ENCODE peak calls at places on chromosomes 11 and 22, in six cellular contexts. U is pancreas; K is H9; Q is neuronal stem cell; X is CD8-positive, alpha-beta T cell; Y is dorsolateral prefrontal cortex. S is an unnamed sample.

GRCh38 chr11:118939948-118940598 is 14.3 kb upstream of the BCL9L start:
- DNase-seq in U (no peak), K (peak), Q (no peak), X (no peak), Y (no peak), S (peak)

GRCh38 chr11:73171762-73172161 is 29.6 kb upstream of the FCHSD2 start:
- DNase-seq in U (no peak), K (no peak), Q (no peak), X (no peak), Y (no peak), S (no peak)

GRCh38 chr22:44451016-44451415 is 47.0 kb downstream of the RTL6 start:
- DNase-seq in U (no peak), K (no peak), Q (no peak), X (no peak), Y (no peak), S (no peak)

GRCh38 chr11:8867035-8867434 is 44.0 kb upstream of the AKIP1 start:
- DNase-seq in U (no peak), K (no peak), Q (no peak), X (no peak), Y (no peak), S (no peak)

GRCh38 chr11:65014146-65014960 is at the start of gene ARL2:
- DNase-seq in U (peak), K (peak), Q (no peak), X (no peak), Y (no peak), S (peak)

GRCh38 chr11:61650781-61651571 is 29.2 kb upstream of the DAGLA start:
- DNase-seq in U (peak), K (peak), Q (no peak), X (no peak), Y (no peak), S (no peak)

GRCh38 chr11:101466352-101466751 is 117.5 kb downstream of the TRPC6 start:
- DNase-seq in U (no peak), K (peak), Q (no peak), X (no peak), Y (no peak), S (no peak)

GRCh38 chr22:49088801-49089791 is 738.6 kb downstream of the BRD1 start:
- DNase-seq in U (no peak), K (no peak), Q (no peak), X (no peak), Y (no peak), S (no peak)

GRCh38 chr11:28259177-28259843 is 151.1 kb downstream of the METTL15 start:
- DNase-seq in U (no peak), K (no peak), Q (no peak), X (no peak), Y (no peak), S (no peak)

GRCh38 chr22:38774496-38775166 is 18.8 kb upstream of the SUN2 start:
- DNase-seq in U (no peak), K (no peak), Q (no peak), X (no peak), Y (no peak), S (no peak)

GRCh38 chr11:109306322-109306721 is 115.7 kb upstream of the C11orf87 start:
- DNase-seq in U (no peak), K (no peak), Q (no peak), X (no peak), Y (no peak), S (no peak)

GRCh38 chr11:77214557-77214956 is 86.5 kb downstream of the MYO7A start:
- DNase-seq in U (no peak), K (no peak), Q (no peak), X (no peak), Y (no peak), S (no peak)

GRCh38 chr11:132251095-132251494 is 880.7 kb downstream of the NTM start:
- DNase-seq in U (no peak), K (no peak), Q (no peak), X (no peak), Y (no peak), S (no peak)

GRCh38 chr11:65827774-65828156 is 6.0 kb upstream of the SNX32 start:
- DNase-seq in U (no peak), K (no peak), Q (no peak), X (no peak), Y (no peak), S (no peak)

GRCh38 chr11:29184939-29185890 is 831.6 kb downstream of the KCNA4 start:
- DNase-seq in U (no peak), K (no peak), Q (no peak), X (no peak), Y (no peak), S (no peak)

GRCh38 chr11:83056204-83056603 is 15.5 kb downstream of the RAB30 start:
- DNase-seq in U (no peak), K (no peak), Q (no peak), X (no peak), Y (no peak), S (no peak)

GRCh38 chr22:29039148-29039547 is 22.5 kb downstream of the C22orf31 start:
- DNase-seq in U (no peak), K (no peak), Q (no peak), X (no peak), Y (no peak), S (no peak)

GRCh38 chr11:67644042-67644441 is 4.5 kb upstream of the TBX10 start:
- DNase-seq in U (no peak), K (peak), Q (no peak), X (no peak), Y (no peak), S (no peak)

GRCh38 chr11:2101171-2101675 is 38.0 kb downstream of the IGF2 start:
- DNase-seq in U (peak), K (no peak), Q (no peak), X (no peak), Y (peak), S (no peak)

GRCh38 chr11:2272946-2273280 is 2.5 kb upstream of the ASCL2 start:
- DNase-seq in U (no peak), K (no peak), Q (no peak), X (no peak), Y (no peak), S (no peak)

GRCh38 chr22:43544282-43544673 is 132.5 kb downstream of the MPPED1 start:
- DNase-seq in U (no peak), K (no peak), Q (no peak), X (no peak), Y (no peak), S (no peak)

GRCh38 chr11:812390-812789 is 2.6 kb downstream of the RPLP2 start:
- DNase-seq in U (no peak), K (no peak), Q (no peak), X (no peak), Y (no peak), S (no peak)
- H3K27ac ChIP-seq in U (no peak), K (no peak), Q (no peak), X (no peak), Y (no peak), S (peak)

DNA sequence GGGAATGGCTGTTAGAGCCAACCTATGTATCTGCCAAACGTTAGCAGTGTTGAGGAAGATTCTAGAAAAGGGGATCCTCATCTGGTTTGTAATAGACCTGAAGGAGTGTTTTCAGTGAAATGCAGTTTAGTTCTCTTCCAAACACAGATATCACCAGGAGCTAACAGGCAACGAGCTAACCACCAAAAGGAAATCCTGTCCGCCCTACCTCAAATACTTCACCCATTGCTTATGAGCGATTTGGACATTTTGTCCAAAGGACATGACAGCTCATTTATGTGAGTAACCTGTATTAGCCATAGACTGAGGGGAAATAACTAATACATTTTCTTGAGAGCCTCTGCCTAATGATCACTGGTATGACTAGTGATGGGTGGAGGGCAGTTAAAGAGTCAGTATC is 676 bp upstream of the C11orf91 start:
- DNase-seq in U (no peak), K (no peak), Q (no peak), X (no peak), Y (no peak), S (no peak)
- H3K27ac ChIP-seq in U (peak), K (no peak), Q (no peak), X (no peak), Y (peak), S (peak)

GRCh38 chr11:112965601-112966125 is 4.4 kb downstream of the NCAM1 start:
- DNase-seq in U (no peak), K (no peak), Q (no peak), X (no peak), Y (no peak), S (no peak)

GRCh38 chr11:112961146-112961668 is at the start of gene NCAM1:
- DNase-seq in U (peak), K (peak), Q (peak), X (no peak), Y (peak), S (peak)

GRCh38 chr11:112961751-112962747 is 829 bp downstream of the NCAM1 start:
- DNase-seq in U (peak), K (peak), Q (peak), X (no peak), Y (peak), S (peak)

GRCh38 chr11:112962854-112963367 is 1.7 kb downstream of the NCAM1 start:
- DNase-seq in U (peak), K (peak), Q (peak), X (no peak), Y (peak), S (no peak)

GRCh38 chr11:112963368-112963955 is 2.2 kb downstream of the NCAM1 start:
- DNase-seq in U (peak), K (no peak), Q (peak), X (no peak), Y (peak), S (no peak)
- H3K27ac ChIP-seq in U (no peak), K (no peak), Q (peak), X (no peak), Y (peak), S (no peak)

GRCh38 chr22:20176421-20177060 is 25.7 kb upstream of the CCDC188 start:
- DNase-seq in U (no peak), K (no peak), Q (no peak), X (no peak), Y (no peak), S (no peak)
- H3K27ac ChIP-seq in U (no peak), K (no peak), Q (no peak), X (no peak), Y (no peak), S (no peak)

GRCh38 chr11:111736621-111737055 is 29.6 kb downstream of the PPP2R1B start:
- DNase-seq in U (no peak), K (no peak), Q (no peak), X (no peak), Y (no peak), S (no peak)
- H3K27ac ChIP-seq in U (peak), K (no peak), Q (no peak), X (no peak), Y (peak), S (no peak)

GRCh38 chr22:40176921-40177737 is 596 bp upstream of the TNRC6B start:
- DNase-seq in U (peak), K (peak), Q (no peak), X (peak), Y (no peak), S (peak)

GRCh38 chr22:40178417-40179409 is 988 bp downstream of the TNRC6B start:
- DNase-seq in U (no peak), K (peak), Q (peak), X (no peak), Y (no peak), S (peak)

GRCh38 chr22:40177738-40178416 is at the start of gene TNRC6B:
- DNase-seq in U (peak), K (peak), Q (peak), X (peak), Y (peak), S (peak)

GRCh38 chr22:40179535-40179934 is 1.8 kb downstream of the TNRC6B start:
- DNase-seq in U (no peak), K (no peak), Q (no peak), X (no peak), Y (no peak), S (no peak)

GRCh38 chr22:40175571-40176105 is 2.1 kb upstream of the TNRC6B start:
- DNase-seq in U (no peak), K (no peak), Q (no peak), X (no peak), Y (no peak), S (no peak)
- H3K27ac ChIP-seq in U (no peak), K (no peak), Q (no peak), X (no peak), Y (peak), S (no peak)

S was measured in HL-60.